ENCODE peak calls at places on chromosome X, in four cellular contexts. P is GM12878, C is K562, V is H1. Q is an unnamed sample.

GRCh38 chrX:39941332-39941920 is 156.3 kb downstream of the BCOR start:
- DNase-seq in P (no peak), C (no peak), V (no peak), Q (no peak)

GRCh38 chrX:29851971-29852605 is 363.3 kb upstream of the MAGEB2 start:
- DNase-seq in P (no peak), C (no peak), V (no peak), Q (no peak)

GRCh38 chrX:94932278-94932965 is 1258.4 kb downstream of the FAM133A start:
- DNase-seq in P (peak), C (no peak), V (no peak), Q (no peak)

GRCh38 chrX:55039471-55039870 is 8.7 kb upstream of the ALAS2 start:
- DNase-seq in P (no peak), C (no peak), V (no peak), Q (no peak)

GRCh38 chrX:111386884-111387283 is 25.1 kb downstream of the DCX start:
- DNase-seq in P (no peak), C (no peak), V (no peak), Q (no peak)

GRCh38 chrX:32877592-32877991 is 333.8 kb downstream of the DMD start:
- DNase-seq in P (no peak), C (no peak), V (no peak), Q (no peak)

GRCh38 chrX:110204986-110205385 is 112.9 kb downstream of the AMMECR1 start:
- DNase-seq in P (no peak), C (no peak), V (no peak), Q (no peak)

GRCh38 chrX:19291086-19291485 is 52.6 kb upstream of the PDHA1 start:
- DNase-seq in P (no peak), C (no peak), V (no peak), Q (no peak)

GRCh38 chrX:83860846-83861245 is at the start of gene CYLC1:
- DNase-seq in P (no peak), C (no peak), V (no peak), Q (no peak)
- TF ChIP-seq CEBPB in P (no peak), C (no peak), V (no peak), Q (no peak)

GRCh38 chrX:102712216-102712966 is at the start of gene GPRASP2:
- DNase-seq in P (no peak), C (peak), V (peak), Q (no peak)
- H3K9ac ChIP-seq in P (no peak), C (peak), V (peak), Q (peak)

DNA sequence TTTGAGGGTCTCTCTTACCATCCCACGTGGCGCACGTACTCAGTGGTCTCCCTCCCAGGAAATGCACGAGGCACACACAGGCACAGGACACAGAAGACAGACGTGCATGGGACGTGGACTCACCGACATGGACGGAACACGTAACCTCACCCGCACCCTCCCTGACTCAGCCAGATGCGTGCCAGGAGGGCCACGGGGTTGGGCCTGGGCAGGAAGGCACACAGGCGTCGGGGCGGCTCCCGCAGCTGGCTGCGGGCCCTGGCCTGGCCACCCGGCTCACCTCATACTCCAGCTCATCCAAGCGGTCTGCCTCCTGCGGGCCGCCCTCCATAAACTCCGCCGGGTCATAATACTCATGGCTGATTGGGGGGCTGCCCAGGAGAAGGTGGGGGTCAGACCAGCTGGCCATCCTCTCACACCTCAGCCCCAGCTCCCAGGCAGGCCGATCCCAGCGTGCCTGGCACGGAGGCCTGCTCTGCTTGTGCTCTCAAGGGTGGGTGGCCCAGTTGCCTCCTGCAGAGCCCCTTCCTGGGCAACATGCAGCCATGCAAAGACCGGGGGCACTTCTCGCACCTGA is 12.6 kb downstream of the SSR4 start:
- DNase-seq in P (no peak), C (no peak), V (no peak), Q (no peak)
- TF ChIP-seq JUND in P (no peak), C (no peak), V (no peak), Q (no peak)

GRCh38 chrX:38927592-38927991 is 126.3 kb downstream of the MID1IP1 start:
- DNase-seq in P (no peak), C (no peak), V (no peak), Q (no peak)

GRCh38 chrX:38935561-38935960 is 134.3 kb downstream of the MID1IP1 start:
- DNase-seq in P (no peak), C (no peak), V (no peak), Q (no peak)

GRCh38 chrX:38930474-38930873 is 129.2 kb downstream of the MID1IP1 start:
- DNase-seq in P (no peak), C (no peak), V (no peak), Q (no peak)

DNA sequence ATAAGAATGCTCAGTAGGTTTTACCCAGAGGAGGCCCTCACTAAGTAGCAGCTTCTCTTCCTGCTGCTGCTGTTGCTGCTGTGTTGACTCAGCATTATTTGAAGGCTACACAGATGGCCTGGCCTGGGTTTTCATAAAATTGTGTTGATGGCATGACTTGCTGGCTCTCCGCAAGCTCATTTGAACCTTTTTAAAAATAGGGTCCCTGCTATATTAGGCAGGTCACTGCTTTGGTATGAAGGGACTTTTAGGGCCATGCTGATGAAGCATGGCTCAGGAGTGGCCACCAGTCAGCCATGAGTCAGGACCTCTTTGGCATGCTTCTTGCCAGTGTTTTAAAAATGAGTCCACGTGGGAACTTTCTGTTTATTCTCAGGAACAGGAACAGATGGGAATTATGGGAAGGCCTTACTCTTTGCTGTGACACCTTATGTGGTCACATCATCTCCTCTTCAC is 128.7 kb downstream of the MID1IP1 start:
- DNase-seq in P (no peak), C (no peak), V (no peak), Q (no peak)
- TF ChIP-seq CEBPB in P (no peak), C (no peak), V (no peak), Q (no peak)

GRCh38 chrX:100659431-100660137 is 15.6 kb downstream of the SRPX2 start:
- DNase-seq in P (no peak), C (no peak), V (no peak), Q (no peak)
- H3K9ac ChIP-seq in P (no peak), C (no peak), V (no peak), Q (no peak)

GRCh38 chrX:8147216-8147615 is 23.9 kb downstream of the VCX2 start:
- DNase-seq in P (no peak), C (no peak), V (no peak), Q (no peak)
- TF ChIP-seq JUND in P (no peak), C (no peak), V (no peak), Q (no peak)